ENCODE peak calls at places on chromosomes 11 and 22, in ten cellular contexts. Q, N, B, H, K, J, U, X, A and T are unnamed samples.

GRCh38 chr22:20531404-20532181 is 24.2 kb downstream of the MED15 start:
- DNase-seq in B (peak; percentile 80), N (peak; percentile 70), U (peak; percentile 78), K (peak; percentile 62), A (peak; percentile 83), J (no peak), Q (peak; percentile 46), X (peak; percentile 65), H (no peak), T (peak; percentile 57)

GRCh38 chr11:123221074-123221473 is 26.0 kb upstream of the CLMP start:
- DNase-seq in K (no peak), J (no peak), U (no peak), N (no peak), Q (no peak), H (no peak), X (no peak), B (peak; percentile 96), A (peak; percentile 81), T (no peak)

GRCh38 chr11:126403658-126404057 is 48.2 kb downstream of the ST3GAL4 start:
- DNase-seq in J (no peak), Q (no peak), H (peak; percentile 32), N (no peak), B (no peak), X (no peak), K (no peak), U (no peak), A (no peak), T (no peak)

GRCh38 chr11:10592331-10592730 is 23.9 kb upstream of the LYVE1 start:
- DNase-seq in H (no peak), J (no peak), X (no peak), Q (no peak), B (peak; percentile 95), N (no peak), K (no peak), A (no peak), U (peak; percentile 52), T (no peak)

GRCh38 chr11:7495997-7496545 is 10.8 kb downstream of the OLFML1 start:
- DNase-seq in B (no peak), U (no peak), A (no peak), N (no peak), K (no peak), J (no peak), X (no peak), Q (no peak), H (peak; percentile 78), T (no peak)

GRCh38 chr11:27373856-27374602 is 11.0 kb upstream of the CCDC34 start:
- DNase-seq in Q (no peak), K (no peak), N (no peak), H (no peak), A (no peak), B (no peak), U (no peak), X (no peak), J (no peak), T (no peak)

GRCh38 chr22:21725956-21726649 is 9.5 kb downstream of the YPEL1 start:
- DNase-seq in A (no peak), B (no peak), N (no peak), Q (no peak), H (no peak), J (no peak), X (no peak), U (no peak), K (no peak), T (no peak)

GRCh38 chr22:28148816-28149465 is 229.9 kb upstream of the PITPNB start:
- DNase-seq in K (no peak), A (no peak), X (no peak), U (no peak), H (no peak), B (no peak), N (no peak), Q (no peak), J (no peak), T (no peak)

GRCh38 chr22:30212996-30213441 is 33.5 kb downstream of the LIF start:
- DNase-seq in H (no peak), B (peak; percentile 80), X (no peak), J (no peak), Q (no peak), A (no peak), K (no peak), U (peak; percentile 83), N (no peak), T (no peak)

GRCh38 chr11:114278342-114279065 is 17.7 kb upstream of the NNMT start:
- DNase-seq in B (no peak), J (no peak), U (no peak), N (no peak), Q (no peak), X (no peak), A (no peak), K (no peak), H (no peak), T (no peak)

GRCh38 chr11:5556596-5557188 is 8.4 kb upstream of the OR52H1 start:
- DNase-seq in B (no peak), H (no peak), U (no peak), X (no peak), N (no peak), Q (no peak), A (no peak), J (no peak), K (no peak), T (no peak)

GRCh38 chr11:47466701-47467250 is 17.8 kb upstream of the RAPSN start:
- DNase-seq in Q (peak; percentile 23), N (no peak), U (peak; percentile 20), B (peak; percentile 62), J (no peak), K (peak; percentile 60), H (no peak), X (no peak), A (peak; percentile 82), T (peak; percentile 72)

GRCh38 chr22:37199839-37200161 is 11.8 kb upstream of the C1QTNF6 start:
- DNase-seq in X (no peak), U (no peak), N (no peak), K (no peak), B (no peak), H (no peak), Q (no peak), A (no peak), J (peak; percentile 66), T (no peak)

GRCh38 chr11:122743949-122744876 is 88.7 kb downstream of the UBASH3B start:
- DNase-seq in Q (no peak), K (peak; percentile 31), H (peak; percentile 64), J (no peak), A (peak; percentile 69), B (no peak), U (no peak), X (no peak), N (no peak), T (peak; percentile 37)

GRCh38 chr11:111676878-111677585 is 74.8 kb downstream of the SIK2 start:
- DNase-seq in N (no peak), K (no peak), A (no peak), X (no peak), J (no peak), B (no peak), Q (no peak), H (no peak), U (peak; percentile 11), T (no peak)

GRCh38 chr11:128463386-128463829 is 124.0 kb downstream of the ETS1 start:
- DNase-seq in K (no peak), A (no peak), X (no peak), H (no peak), B (peak; percentile 68), N (no peak), U (peak; percentile 98), Q (no peak), J (no peak), T (no peak)

GRCh38 chr11:61976813-61977475 is 9.5 kb upstream of the FTH1 start:
- DNase-seq in A (peak; percentile 45), X (no peak), Q (no peak), B (no peak), N (no peak), J (peak; percentile 5), H (no peak), K (no peak), U (no peak), T (no peak)

GRCh38 chr11:93225642-93226041 is 27.9 kb upstream of the SLC36A4 start:
- DNase-seq in H (no peak), Q (no peak), J (peak; percentile 9), N (no peak), B (peak; percentile 58), K (no peak), X (no peak), U (no peak), A (no peak), T (no peak)

GRCh38 chr22:43375951-43376455 is 32.8 kb upstream of the SCUBE1 start:
- DNase-seq in Q (no peak), B (no peak), J (no peak), X (no peak), H (no peak), A (no peak), K (no peak), U (peak; percentile 48), N (no peak), T (no peak)

GRCh38 chr22:19277785-19278184 is 13.7 kb downstream of the CLTCL1 start:
- DNase-seq in X (no peak), K (no peak), U (no peak), A (no peak), N (no peak), J (no peak), B (no peak), Q (no peak), H (no peak), T (no peak)
- H3K4me3 ChIP-seq in X (no peak overlapping the region), K (no peak overlapping the region), U (no peak overlapping the region), A (no peak overlapping the region), N (no peak overlapping the region), J (no peak overlapping the region), B (no peak overlapping the region), Q (no peak overlapping the region), H (no peak overlapping the region), T (no peak overlapping the region)

GRCh38 chr11:94740975-94741707 is 27.0 kb upstream of the AMOTL1 start:
- DNase-seq in U (peak; percentile 44), N (no peak), J (peak; percentile 62), Q (no peak), A (peak; percentile 74), B (peak; percentile 62), K (no peak), H (no peak), X (no peak), T (peak; percentile 31)
- TF ChIP-seq CTCF in U (peak; percentile 71), N (peak; percentile 37), J (peak; percentile 53), Q (peak; percentile 72), A (peak; percentile 55), B (peak; percentile 37), K (peak; percentile 40), H (no peak), X (peak; percentile 24), T (peak; percentile 32)

GRCh38 chr11:17697175-17697949 is 22.0 kb upstream of the MYOD1 start:
- DNase-seq in K (no peak), A (no peak), J (no peak), U (no peak), Q (no peak), B (no peak), H (no peak), X (no peak), N (peak; percentile 77), T (no peak)
- H3K27me3 ChIP-seq in K (peaks cover 54% of the 10 kb centered on the region), A (peaks cover 11% of the 10 kb centered on the region), J (peaks cover 33% of the 10 kb centered on the region), U (peaks cover 27% of the 10 kb centered on the region), Q (peaks cover 55% of the 10 kb centered on the region), B (peaks cover 27% of the 10 kb centered on the region), H (peaks cover 4% of the 10 kb centered on the region), X (peaks cover 9% of the 10 kb centered on the region), N (no peaks in the 10 kb centered on the region), T (peaks cover 34% of the 10 kb centered on the region)

DNA sequence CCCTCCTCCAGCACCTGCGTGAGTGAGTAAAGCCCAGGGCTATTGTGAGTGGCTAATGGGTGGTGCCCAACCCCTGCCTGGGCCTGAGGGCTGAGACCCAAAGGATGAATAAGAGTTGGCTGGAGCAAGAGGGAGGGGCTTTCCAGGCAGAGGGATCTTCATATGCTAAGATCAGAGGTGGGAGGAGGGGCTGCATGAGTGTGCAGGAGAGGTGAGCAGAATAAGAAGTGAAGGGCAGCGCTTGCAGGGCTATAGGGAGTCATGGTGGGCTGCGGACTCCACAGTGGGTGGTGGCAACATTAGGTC is 3.9 kb downstream of the EMID1 start:
- DNase-seq in N (no peak), K (no peak), A (no peak), U (no peak), X (no peak), Q (no peak), J (no peak), H (no peak), B (no peak), T (no peak)
- H3K4me3 ChIP-seq in N (no peak overlapping the region), K (no peak overlapping the region), A (no peak overlapping the region), U (no peak overlapping the region), X (no peak overlapping the region), Q (no peak overlapping the region), J (no peak overlapping the region), H (peak overlapping the region; percentile 91), B (no peak overlapping the region), T (no peak overlapping the region)